ENCODE peak calls at places on chromosomes 2 and 18, in five cellular contexts. O is nephron progenitor cell, K is hepatocyte, I is B cell, M is chondrocyte. V is an unnamed sample.

GRCh38 chr18:30451976-30452375 is 590.6 kb downstream of the DSC3 start:
- DNase-seq in O (no peak), I (no peak), M (no peak), K (no peak), V (no peak)

GRCh38 chr2:215032153-215032552 is 106.3 kb downstream of the ABCA12 start:
- DNase-seq in M (no peak), I (no peak), O (no peak), K (no peak), V (no peak)

GRCh38 chr2:141863964-141864363 is 266.9 kb downstream of the LRP1B start:
- DNase-seq in I (no peak), O (no peak), K (no peak), M (no peak), V (no peak)

GRCh38 chr2:36352711-36353110 is 2.9 kb upstream of the CRIM1 start:
- DNase-seq in I (no peak), K (no peak), O (no peak), M (no peak), V (no peak)

GRCh38 chr18:8730080-8730827 is 24.9 kb downstream of the MTCL1 start:
- DNase-seq in M (no peak), I (no peak), K (peak), O (no peak), V (no peak)

GRCh38 chr2:211014376-211014775 is 458.0 kb downstream of the CPS1 start:
- DNase-seq in O (no peak), M (no peak), K (no peak), I (no peak), V (no peak)

GRCh38 chr2:230913406-230913805 is 11.6 kb downstream of the GPR55 start:
- DNase-seq in M (no peak), K (peak), O (no peak), I (peak), V (no peak)

GRCh38 chr2:216215991-216216390 is 106.8 kb downstream of the XRCC5 start:
- DNase-seq in I (no peak), O (no peak), M (no peak), K (peak), V (no peak)

GRCh38 chr18:36314754-36315153 is 17.2 kb downstream of the FHOD3 start:
- DNase-seq in O (no peak), M (no peak), K (no peak), I (no peak), V (no peak)

GRCh38 chr2:54724560-54725342 is 1.3 kb downstream of the EML6 start:
- DNase-seq in O (peak), I (peak), M (no peak), K (peak), V (peak)

GRCh38 chr18:13216732-13217465 is 1.7 kb upstream of the LDLRAD4 start:
- DNase-seq in M (no peak), O (peak), K (peak), I (peak), V (peak)

GRCh38 chr2:6073260-6074141 is 381.3 kb downstream of the SOX11 start:
- DNase-seq in M (no peak), K (peak), I (no peak), O (peak), V (no peak)

GRCh38 chr2:231093956-231094355 is 30.9 kb downstream of the HTR2B start:
- DNase-seq in I (no peak), K (no peak), O (no peak), M (no peak), V (no peak)

GRCh38 chr2:147862859-147863516 is 18.2 kb downstream of the ACVR2A start:
- DNase-seq in O (no peak), M (no peak), I (no peak), K (no peak), V (no peak)

GRCh38 chr2:50987914-50988313 is 44.0 kb downstream of the NRXN1 start:
- DNase-seq in O (no peak), I (no peak), K (no peak), M (no peak), V (no peak)

GRCh38 chr2:37795938-37796337 is 124.5 kb upstream of the CDC42EP3 start:
- DNase-seq in K (no peak), M (no peak), I (no peak), O (no peak), V (no peak)

GRCh38 chr18:69233465-69234054 is 167.1 kb upstream of the DOK6 start:
- DNase-seq in O (no peak), K (no peak), M (no peak), I (no peak), V (no peak)

GRCh38 chr2:647003-647560 is 30.1 kb downstream of the TMEM18 start:
- DNase-seq in O (no peak), I (no peak), K (no peak), M (no peak), V (no peak)

GRCh38 chr2:88016948-88017779 is 817 bp upstream of the RNU2-63P start:
- DNase-seq in K (peak), M (no peak), I (peak), O (peak), V (peak)

GRCh38 chr2:64189167-64189566 is 44.9 kb upstream of the PELI1 start:
- DNase-seq in O (no peak), K (no peak), M (no peak), I (no peak), V (no peak)

GRCh38 chr18:40414155-40414754 is 1540.8 kb upstream of the PIK3C3 start:
- DNase-seq in O (peak), I (no peak), M (no peak), K (no peak), V (no peak)

GRCh38 chr2:106065268-106065982 is 128.7 kb downstream of the UXS1 start:
- DNase-seq in K (peak), I (peak), M (no peak), O (peak), V (peak)

GRCh38 chr18:49976810-49977209 is 163.5 kb upstream of the ACAA2 start:
- DNase-seq in M (no peak), I (no peak), K (no peak), O (no peak), V (no peak)

DNA sequence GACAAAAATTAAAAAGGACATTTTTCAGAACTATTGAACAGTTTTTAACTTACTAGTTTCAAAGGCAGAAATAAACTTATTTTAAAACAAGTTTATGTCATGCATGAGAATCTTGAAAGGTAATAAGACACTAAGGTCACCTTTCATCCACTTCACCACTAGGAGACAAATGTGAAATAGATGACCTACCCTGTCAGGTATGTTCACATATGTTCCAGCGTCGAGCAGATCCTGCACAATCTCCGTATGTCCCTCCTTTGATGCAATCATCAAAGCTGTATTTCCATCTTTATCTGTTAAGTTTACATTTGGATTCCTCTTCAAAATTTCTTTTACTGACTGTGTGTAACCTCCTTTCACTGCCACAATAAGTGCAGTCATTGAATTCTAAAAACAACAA is 34.7 kb downstream of the KIDINS220 start:
- DNase-seq in O (no peak), K (no peak), M (no peak), I (no peak), V (no peak)
- TF ChIP-seq CTCF in O (no peak), K (no peak), M (no peak), I (no peak), V (no peak)

DNA sequence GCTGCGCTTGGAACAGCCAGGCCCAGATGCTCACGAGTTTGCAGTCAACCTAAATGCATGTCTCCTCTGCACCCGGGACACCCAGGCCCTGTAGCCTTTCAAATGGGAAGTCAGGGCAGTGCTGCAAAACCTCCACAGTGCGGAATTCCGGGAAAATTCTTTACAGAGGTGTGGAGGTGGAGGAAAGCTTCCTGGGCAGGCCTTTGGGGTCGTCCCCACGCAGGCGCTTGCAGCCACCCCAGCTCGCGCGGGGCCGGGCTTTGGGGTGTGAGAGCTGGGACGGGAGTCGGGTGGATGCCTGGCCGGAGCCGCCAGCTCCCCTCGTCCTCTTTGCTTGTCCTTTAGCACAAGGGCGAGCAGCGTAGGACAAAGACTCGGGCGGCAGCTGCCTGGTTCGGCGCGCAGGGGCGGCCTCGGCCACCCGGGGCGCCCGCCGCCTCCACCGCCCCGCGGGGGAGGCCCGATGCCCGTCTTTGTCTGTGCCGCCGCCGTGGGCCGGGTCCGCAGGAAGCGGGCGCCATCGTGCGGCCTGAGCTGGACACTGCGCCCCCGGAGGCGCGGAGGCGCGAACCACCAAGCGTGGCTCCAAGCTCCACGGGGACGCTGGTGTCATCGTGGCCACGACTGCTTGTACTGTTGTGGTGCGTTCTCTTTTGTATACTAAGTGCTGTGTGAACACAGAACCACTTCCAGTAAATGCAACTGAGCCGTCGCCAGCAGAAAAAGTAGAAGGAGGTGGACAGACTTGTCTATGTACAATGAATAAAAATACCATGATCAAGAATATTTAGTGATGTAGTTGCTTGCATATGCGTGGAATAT is 28.2 kb upstream of the BCL11A start:
- DNase-seq in M (no peak), O (peak), I (peak), K (peak), V (peak)
- TF ChIP-seq CTCF in M (peak), O (peak), I (peak), K (peak), V (peak)

DNA sequence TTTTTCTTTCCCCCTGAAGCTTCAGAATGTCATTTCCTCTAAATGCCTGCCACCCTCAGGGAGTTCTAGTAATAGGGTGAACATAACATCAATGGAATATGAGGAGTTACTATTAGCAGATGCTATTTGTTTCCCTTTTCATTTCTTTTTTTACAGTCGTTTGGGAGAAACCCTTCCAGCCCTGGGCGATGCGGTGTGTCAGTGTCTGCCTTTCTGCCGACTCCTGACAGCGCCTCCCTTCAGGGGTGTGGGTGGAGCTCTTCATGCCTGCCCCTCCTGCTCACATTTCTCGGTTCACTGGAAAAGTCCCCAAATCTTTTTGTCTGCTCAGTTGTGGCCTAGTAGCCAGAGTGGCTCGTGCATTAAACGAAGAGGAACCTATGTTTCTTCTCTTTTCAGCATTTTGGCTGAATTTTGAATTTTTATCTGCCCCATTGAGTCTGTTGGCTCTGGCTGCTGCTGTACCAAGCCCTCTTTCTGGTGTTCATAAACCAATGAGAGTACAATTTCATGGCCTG is 72.3 kb downstream of the FMNL2 start:
- DNase-seq in M (no peak), I (peak), O (peak), K (peak), V (peak)
- TF ChIP-seq CTCF in M (peak), I (no peak), O (no peak), K (no peak), V (no peak)

GRCh38 chr2:131156452-131157149 is 51.5 kb downstream of the PLEKHB2 start:
- DNase-seq in O (peak), I (peak), K (no peak), M (no peak), V (no peak)
- TF ChIP-seq CTCF in O (no peak), I (no peak), K (no peak), M (peak), V (no peak)

GRCh38 chr2:86290596-86291327 is 46.7 kb downstream of the REEP1 start:
- DNase-seq in M (no peak), I (no peak), K (no peak), O (peak), V (peak)
- TF ChIP-seq CTCF in M (no peak), I (no peak), K (no peak), O (no peak), V (no peak)

GRCh38 chr2:145186303-145186702 is 666.4 kb upstream of the ZEB2 start:
- DNase-seq in O (no peak), K (no peak), M (no peak), I (no peak), V (peak)
- TF ChIP-seq CTCF in O (no peak), K (no peak), M (no peak), I (no peak), V (peak)

DNA sequence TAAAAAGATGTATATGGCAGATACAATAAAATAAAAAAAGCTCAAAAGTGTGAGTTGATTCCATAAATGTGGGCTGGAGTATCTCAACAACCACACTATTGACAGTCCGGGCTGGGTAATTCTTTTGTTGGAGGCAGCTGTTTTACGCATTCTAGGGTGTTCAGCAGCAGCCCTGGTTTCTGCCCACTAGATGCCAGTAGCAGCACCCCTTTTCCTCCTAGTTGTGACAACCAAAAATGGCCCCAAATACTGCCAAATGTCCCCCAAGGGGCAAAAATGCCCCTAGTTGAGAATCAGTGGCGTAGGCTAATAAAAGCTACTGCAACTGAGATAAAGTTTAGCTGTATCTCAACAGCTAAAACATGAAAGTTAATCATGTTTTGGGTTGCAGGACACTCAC is 44.7 kb downstream of the CHMP3 start:
- DNase-seq in O (no peak), M (no peak), I (no peak), K (peak), V (no peak)
- TF ChIP-seq CTCF in O (no peak), M (peak), I (peak), K (peak), V (no peak)

V was measured in glutamatergic neuron.